ENCODE peak calls at places on chromosomes 6 and 20, in five cellular contexts. One of them, this sample, is unnamed. For H3K27me3 and H3K9me3, the result is how much of the 10 kb centered on the place peaks cover.

GRCh38 chr6:28864321-28864923 is 59.4 kb downstream of the TRIM27 start:
- DNase-seq in aorta: no peak
- DNase-seq in lung: no peak
- DNase-seq in CD4-positive, CD25-positive, alpha-beta regulatory T cell: no peak
- DNase-seq in effector memory CD4-positive, alpha-beta T cell: no peak
- DNase-seq in this sample: no peak

GRCh38 chr6:148440877-148441453 is 98.3 kb downstream of the SASH1 start:
- DNase-seq in CD4-positive, CD25-positive, alpha-beta regulatory T cell: no peak
- DNase-seq in lung: peak
- DNase-seq in aorta: peak
- DNase-seq in effector memory CD4-positive, alpha-beta T cell: no peak
- DNase-seq in this sample: peak

GRCh38 chr6:17901493-17901892 is 85.9 kb downstream of the KIF13A start:
- DNase-seq in effector memory CD4-positive, alpha-beta T cell: no peak
- DNase-seq in CD4-positive, CD25-positive, alpha-beta regulatory T cell: no peak
- DNase-seq in aorta: no peak
- DNase-seq in lung: no peak
- DNase-seq in this sample: no peak

GRCh38 chr6:113707194-113707593 is 150.0 kb upstream of the MARCKS start:
- DNase-seq in effector memory CD4-positive, alpha-beta T cell: no peak
- DNase-seq in lung: no peak
- DNase-seq in aorta: no peak
- DNase-seq in CD4-positive, CD25-positive, alpha-beta regulatory T cell: no peak
- DNase-seq in this sample: no peak

GRCh38 chr6:123380257-123380656 is 256.5 kb downstream of the TRDN start:
- DNase-seq in effector memory CD4-positive, alpha-beta T cell: no peak
- DNase-seq in aorta: no peak
- DNase-seq in lung: no peak
- DNase-seq in CD4-positive, CD25-positive, alpha-beta regulatory T cell: no peak
- DNase-seq in this sample: no peak

GRCh38 chr6:89966250-89966588 is 72.0 kb downstream of the GJA10 start:
- DNase-seq in lung: no peak
- DNase-seq in effector memory CD4-positive, alpha-beta T cell: no peak
- DNase-seq in CD4-positive, CD25-positive, alpha-beta regulatory T cell: no peak
- DNase-seq in aorta: no peak
- DNase-seq in this sample: no peak

GRCh38 chr6:3230275-3231212 is 3.1 kb upstream of the TUBB2B start:
- DNase-seq in lung: no peak
- DNase-seq in CD4-positive, CD25-positive, alpha-beta regulatory T cell: no peak
- DNase-seq in effector memory CD4-positive, alpha-beta T cell: no peak
- DNase-seq in aorta: no peak
- DNase-seq in this sample: no peak

GRCh38 chr6:6997282-6998193 is 110.2 kb upstream of the RREB1 start:
- DNase-seq in aorta: no peak
- DNase-seq in lung: no peak
- DNase-seq in effector memory CD4-positive, alpha-beta T cell: no peak
- DNase-seq in CD4-positive, CD25-positive, alpha-beta regulatory T cell: no peak
- DNase-seq in this sample: no peak

GRCh38 chr6:88512951-88513350 is 346.8 kb upstream of the CNR1 start:
- DNase-seq in effector memory CD4-positive, alpha-beta T cell: no peak
- DNase-seq in aorta: no peak
- DNase-seq in lung: no peak
- DNase-seq in CD4-positive, CD25-positive, alpha-beta regulatory T cell: no peak
- DNase-seq in this sample: no peak

GRCh38 chr20:23116301-23117089 is 30.4 kb upstream of the CD93 start:
- DNase-seq in aorta: peak
- DNase-seq in effector memory CD4-positive, alpha-beta T cell: no peak
- DNase-seq in lung: no peak
- DNase-seq in CD4-positive, CD25-positive, alpha-beta regulatory T cell: no peak
- DNase-seq in this sample: no peak

GRCh38 chr6:18165746-18166145 is 10.5 kb downstream of the KDM1B start:
- DNase-seq in lung: no peak
- DNase-seq in effector memory CD4-positive, alpha-beta T cell: no peak
- DNase-seq in aorta: no peak
- DNase-seq in CD4-positive, CD25-positive, alpha-beta regulatory T cell: no peak
- DNase-seq in this sample: no peak

GRCh38 chr6:63537959-63538300 is 34.4 kb upstream of the LOC128125822 start:
- DNase-seq in CD4-positive, CD25-positive, alpha-beta regulatory T cell: no peak
- DNase-seq in effector memory CD4-positive, alpha-beta T cell: no peak
- DNase-seq in lung: no peak
- DNase-seq in aorta: no peak
- DNase-seq in this sample: no peak

GRCh38 chr6:66558189-66558588 is 851.2 kb upstream of the EYS start:
- DNase-seq in aorta: no peak
- DNase-seq in effector memory CD4-positive, alpha-beta T cell: no peak
- DNase-seq in CD4-positive, CD25-positive, alpha-beta regulatory T cell: no peak
- DNase-seq in lung: no peak
- DNase-seq in this sample: no peak

GRCh38 chr20:13212750-13213149 is 8.3 kb upstream of the ISM1 start:
- DNase-seq in effector memory CD4-positive, alpha-beta T cell: no peak
- DNase-seq in CD4-positive, CD25-positive, alpha-beta regulatory T cell: peak
- DNase-seq in aorta: no peak
- DNase-seq in lung: no peak
- DNase-seq in this sample: no peak
- H3K27me3 ChIP-seq in effector memory CD4-positive, alpha-beta T cell: under half
- H3K27me3 ChIP-seq in CD4-positive, CD25-positive, alpha-beta regulatory T cell: under half
- H3K27me3 ChIP-seq in aorta: under half
- H3K27me3 ChIP-seq in lung: under half
- H3K27me3 ChIP-seq in this sample: under half

DNA sequence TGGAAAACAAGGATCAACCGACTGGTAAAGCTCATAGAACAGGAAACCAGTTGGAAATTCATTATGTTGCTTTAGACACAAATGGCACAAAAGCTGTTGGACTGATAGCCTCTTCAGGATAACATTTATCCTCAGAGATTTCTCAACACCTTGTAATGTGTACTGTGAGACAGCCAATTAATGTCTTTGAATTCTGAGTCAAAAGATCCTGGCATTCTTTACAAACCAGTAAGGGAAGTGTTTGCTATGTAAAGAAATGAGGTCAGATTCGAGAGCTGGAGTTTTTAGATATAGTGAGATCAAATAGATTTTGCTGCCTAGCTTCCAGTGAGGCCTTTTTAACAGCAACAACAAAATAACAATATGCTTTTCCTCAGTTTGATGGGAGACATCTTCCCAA is 439.2 kb downstream of the C6orf118 start:
- DNase-seq in lung: no peak
- DNase-seq in CD4-positive, CD25-positive, alpha-beta regulatory T cell: no peak
- DNase-seq in aorta: no peak
- DNase-seq in effector memory CD4-positive, alpha-beta T cell: no peak
- DNase-seq in this sample: no peak
- H3K9me3 ChIP-seq in lung: under half
- H3K9me3 ChIP-seq in CD4-positive, CD25-positive, alpha-beta regulatory T cell: under half
- H3K9me3 ChIP-seq in aorta: under half
- H3K9me3 ChIP-seq in effector memory CD4-positive, alpha-beta T cell: under half
- H3K9me3 ChIP-seq in this sample: under half

DNA sequence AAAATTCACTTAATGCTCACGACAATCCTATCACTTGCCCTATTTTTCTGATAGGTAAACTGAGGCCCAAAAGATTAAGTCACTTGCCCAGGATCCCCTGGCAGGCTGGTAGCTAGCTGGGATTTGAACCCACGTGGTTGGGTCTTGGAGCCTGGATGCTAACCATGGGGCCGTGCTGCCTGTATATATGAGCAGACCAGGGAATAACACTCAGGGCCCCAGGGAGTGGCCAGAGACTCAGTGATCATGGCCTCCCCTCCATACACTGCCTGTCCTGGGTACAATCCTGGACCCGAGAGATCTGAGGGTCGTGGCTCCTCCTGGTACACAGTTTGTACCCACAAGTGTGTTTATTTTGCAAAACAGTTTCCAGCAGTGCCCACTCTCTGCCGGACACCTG is 116.9 kb upstream of the PTPN1 start:
- DNase-seq in effector memory CD4-positive, alpha-beta T cell: no peak
- DNase-seq in CD4-positive, CD25-positive, alpha-beta regulatory T cell: no peak
- DNase-seq in lung: no peak
- DNase-seq in aorta: no peak
- DNase-seq in this sample: no peak
- H3K27me3 ChIP-seq in effector memory CD4-positive, alpha-beta T cell: under half
- H3K27me3 ChIP-seq in CD4-positive, CD25-positive, alpha-beta regulatory T cell: under half
- H3K27me3 ChIP-seq in lung: under half
- H3K27me3 ChIP-seq in aorta: under half
- H3K27me3 ChIP-seq in this sample: under half

GRCh38 chr6:110140650-110141049 is 38.8 kb downstream of the WASF1 start:
- DNase-seq in CD4-positive, CD25-positive, alpha-beta regulatory T cell: no peak
- DNase-seq in lung: no peak
- DNase-seq in effector memory CD4-positive, alpha-beta T cell: no peak
- DNase-seq in aorta: no peak
- DNase-seq in this sample: no peak
- H3K9me3 ChIP-seq in CD4-positive, CD25-positive, alpha-beta regulatory T cell: under half
- H3K9me3 ChIP-seq in lung: under half
- H3K9me3 ChIP-seq in effector memory CD4-positive, alpha-beta T cell: under half
- H3K9me3 ChIP-seq in aorta: under half
- H3K9me3 ChIP-seq in this sample: under half

DNA sequence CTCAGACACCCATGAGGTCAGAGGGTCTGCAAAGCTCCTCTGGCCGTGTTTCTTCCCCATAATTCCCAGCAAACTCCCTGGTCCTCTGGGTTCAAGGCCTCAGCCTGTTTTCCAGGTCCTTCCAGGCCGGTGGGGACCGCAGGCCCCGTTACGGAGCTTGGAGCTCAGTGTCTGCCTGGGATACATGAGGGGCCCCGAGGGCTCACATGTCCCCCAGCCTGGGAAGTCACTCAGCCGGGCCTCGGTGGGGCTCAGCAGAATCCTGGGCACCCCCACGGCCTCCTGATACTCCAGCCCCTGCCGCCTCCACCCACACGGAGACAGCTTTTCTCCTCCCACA is 3.4 kb upstream of the SULF2 start:
- DNase-seq in aorta: no peak
- DNase-seq in lung: no peak
- DNase-seq in effector memory CD4-positive, alpha-beta T cell: no peak
- DNase-seq in CD4-positive, CD25-positive, alpha-beta regulatory T cell: no peak
- DNase-seq in this sample: no peak
- H3K27me3 ChIP-seq in aorta: under half
- H3K27me3 ChIP-seq in lung: under half
- H3K27me3 ChIP-seq in effector memory CD4-positive, alpha-beta T cell: under half
- H3K27me3 ChIP-seq in CD4-positive, CD25-positive, alpha-beta regulatory T cell: under half
- H3K27me3 ChIP-seq in this sample: under half

This sample was measured in right atrium auricular region.